ENCODE peak calls at places on chromosomes 6 and 20, in ten cellular contexts. B is type B pancreatic cell, Z is GM06990, K is OCI-LY7, D is GM12865, A is brain microvascular endothelial cell, R is WERI-Rb-1, E is pancreas, W is cardiac fibroblast, G is endothelial cell. F is an unnamed sample.
A peak's percentile ranks its signal among the peaks of the same experiment; 100 is the strongest.

GRCh38 chr6:3175742-3176321 is 18.5 kb upstream of the TUBB2A start:
- DNase-seq in Z (no peak), E (no peak), A (no peak), K (no peak), W (no peak), D (no peak), R (no peak), B (no peak), G (no peak), F (no peak)

GRCh38 chr20:35828916-35829315 is 57.1 kb downstream of the PHF20 start:
- DNase-seq in W (no peak), A (no peak), G (no peak), E (no peak), B (no peak), D (no peak), K (no peak), R (no peak), Z (no peak), F (no peak)

GRCh38 chr6:30684386-30685156 is 1.9 kb downstream of the PPP1R18 start:
- DNase-seq in G (peak; percentile 48), D (peak; percentile 71), K (peak; percentile 71), W (peak; percentile 62), R (no peak), Z (peak; percentile 36), E (no peak), A (no peak), B (no peak), F (no peak)

GRCh38 chr6:45951771-45952529 is 63.7 kb downstream of the CLIC5 start:
- DNase-seq in K (no peak), W (no peak), Z (no peak), G (no peak), R (no peak), B (no peak), A (no peak), D (no peak), E (no peak), F (no peak)

GRCh38 chr6:90286884-90287488 is 9.7 kb downstream of the BACH2 start:
- DNase-seq in A (peak; percentile 41), K (peak; percentile 89), R (peak; percentile 83), W (peak; percentile 58), Z (no peak), B (no peak), E (no peak), D (peak; percentile 67), G (peak; percentile 57), F (no peak)

GRCh38 chr6:16332175-16332542 is 93.8 kb downstream of the GMPR start:
- DNase-seq in A (peak; percentile 66), Z (peak; percentile 62), W (peak; percentile 82), E (peak; percentile 53), K (peak; percentile 68), R (peak; percentile 91), G (peak; percentile 83), B (peak; percentile 80), D (peak; percentile 92), F (peak; percentile 91)

GRCh38 chr6:167689751-167690150 is 137.0 kb upstream of the AFDN start:
- DNase-seq in G (no peak), K (no peak), D (no peak), W (no peak), A (no peak), Z (no peak), B (no peak), R (no peak), E (no peak), F (no peak)

GRCh38 chr6:131949909-131950766 is 1.0 kb downstream of the CCN2 start:
- DNase-seq in W (peak; percentile 95), E (peak; percentile 71), Z (peak; percentile 5), A (peak; percentile 98), R (peak; percentile 58), G (peak; percentile 83), B (peak; percentile 84), D (no peak), K (no peak), F (peak; percentile 91)

GRCh38 chr6:166553563-166554271 is 32.8 kb downstream of the RAMACL start:
- DNase-seq in G (no peak), B (no peak), W (peak; percentile 94), K (no peak), Z (no peak), E (no peak), D (no peak), R (no peak), A (peak; percentile 95), F (no peak)

GRCh38 chr20:55095745-55096450 is 620.5 kb downstream of the DOK5 start:
- DNase-seq in R (no peak), K (no peak), A (no peak), W (no peak), B (no peak), Z (no peak), D (no peak), G (no peak), E (no peak), F (no peak)

GRCh38 chr6:100622907-100623692 is 158.4 kb upstream of the SIM1 start:
- DNase-seq in B (no peak), R (no peak), D (no peak), W (peak; percentile 68), K (no peak), E (no peak), Z (no peak), A (peak; percentile 43), G (no peak), F (no peak)

GRCh38 chr6:80520195-80520594 is 413.7 kb downstream of the BCKDHB start:
- DNase-seq in W (peak; percentile 81), B (no peak), E (no peak), G (no peak), D (no peak), R (no peak), Z (peak; percentile 3), K (no peak), A (no peak), F (no peak)

GRCh38 chr6:145903356-145904102 is 60.6 kb downstream of the SHPRH start:
- DNase-seq in E (no peak), B (no peak), K (no peak), G (no peak), A (peak; percentile 24), D (no peak), Z (no peak), R (no peak), W (peak; percentile 30), F (no peak)

GRCh38 chr6:68279793-68280557 is 355.1 kb upstream of the ADGRB3 start:
- DNase-seq in E (no peak), B (no peak), A (peak; percentile 45), D (no peak), R (no peak), K (no peak), Z (no peak), W (peak; percentile 46), G (no peak), F (no peak)

GRCh38 chr20:36094497-36094896 is 60.0 kb upstream of the EPB41L1 start:
- DNase-seq in W (peak; percentile 42), A (no peak), Z (no peak), B (no peak), K (no peak), D (no peak), R (no peak), E (no peak), G (peak; percentile 10), F (no peak)

GRCh38 chr6:107866606-107867301 is 42.6 kb upstream of the SCML4 start:
- DNase-seq in A (peak; percentile 38), B (no peak), D (peak; percentile 34), Z (peak; percentile 20), R (no peak), K (peak; percentile 57), W (peak; percentile 66), G (peak; percentile 17), E (no peak), F (no peak)

GRCh38 chr6:133682506-133683290 is 206.2 kb upstream of the TCF21 start:
- DNase-seq in R (no peak), E (no peak), Z (no peak), B (no peak), G (no peak), D (no peak), A (no peak), W (peak; percentile 27), K (no peak), F (no peak)

DNA sequence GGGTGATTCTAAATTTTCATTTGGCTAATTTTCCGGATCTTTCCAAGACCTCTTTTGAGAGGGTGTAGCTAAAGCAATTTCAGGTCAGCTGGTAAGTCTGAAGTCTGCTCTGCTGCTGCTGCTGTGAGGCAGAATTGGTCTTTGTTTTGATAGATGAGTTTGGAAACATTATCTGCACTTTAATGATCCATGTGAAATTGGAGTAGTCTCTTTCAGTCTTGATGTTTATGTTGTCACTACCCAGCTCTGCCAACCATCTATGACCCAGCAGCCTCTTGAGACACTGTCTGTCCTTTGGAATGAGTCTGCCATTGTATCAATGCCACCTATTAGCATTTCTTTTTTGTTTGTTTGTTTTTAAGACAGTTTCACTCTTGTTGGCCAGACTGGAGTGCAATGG is 44.1 kb downstream of the TXNDC5 start:
- DNase-seq in Z (no peak), D (no peak), E (no peak), W (no peak), A (no peak), B (no peak), G (no peak), K (no peak), R (no peak), F (no peak)
- TF ChIP-seq CTCF in Z (no peak), D (no peak), E (no peak), W (no peak), A (no peak), B (no peak), G (no peak), K (no peak), R (no peak), F (no peak)

DNA sequence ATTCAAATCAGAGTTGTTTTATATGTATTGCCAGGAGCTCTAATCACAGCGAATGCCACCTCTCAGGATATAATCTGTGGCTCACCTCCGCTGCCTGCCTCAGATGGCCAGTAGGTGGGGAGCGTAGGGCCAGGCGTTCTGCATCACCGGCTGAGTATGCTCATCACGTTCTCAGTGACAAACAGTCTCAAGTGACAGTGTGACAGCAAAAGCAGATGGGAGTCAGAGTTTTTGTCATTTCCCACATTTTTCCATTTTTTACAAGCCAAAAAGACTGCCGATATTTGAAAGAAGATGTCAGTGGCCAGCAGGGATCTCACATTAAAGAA is 208.7 kb downstream of the ALDH8A1 start:
- DNase-seq in R (peak; percentile 37), B (no peak), Z (no peak), E (no peak), K (peak; percentile 9), W (no peak), A (no peak), G (peak; percentile 7), D (peak; percentile 3), F (no peak)
- TF ChIP-seq CTCF in R (peak; percentile 62), B (peak; percentile 54), Z (peak; percentile 26), E (no peak), K (peak; percentile 46), W (peak; percentile 14), A (peak; percentile 38), G (no peak), D (peak; percentile 9), F (no peak)

DNA sequence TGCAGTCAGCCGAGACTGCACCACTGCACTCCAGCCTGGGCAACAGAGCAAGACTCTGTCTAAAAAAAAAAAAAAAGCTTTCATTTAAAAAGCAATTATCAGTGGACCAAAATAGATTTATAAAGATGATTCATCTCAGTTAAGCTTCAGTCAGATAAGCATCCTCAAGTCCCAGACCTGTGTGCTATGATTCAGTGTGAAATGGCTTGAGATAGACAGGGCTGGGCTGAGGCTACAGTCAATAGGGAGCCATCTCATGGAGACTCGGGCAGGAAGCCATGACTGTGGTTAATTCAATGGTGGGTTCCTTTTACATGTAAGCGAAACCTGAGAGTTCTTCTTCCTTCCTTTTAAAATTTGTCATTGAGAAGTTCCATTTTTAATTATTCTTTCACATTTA is 276.0 kb downstream of the TFAP2A start:
- DNase-seq in W (no peak), K (no peak), G (no peak), D (peak; percentile 21), Z (peak; percentile 1), E (no peak), R (no peak), A (peak; percentile 88), B (no peak), F (no peak)
- TF ChIP-seq CTCF in W (no peak), K (no peak), G (no peak), D (no peak), Z (no peak), E (no peak), R (no peak), A (no peak), B (no peak), F (no peak)

GRCh38 chr6:148649454-148649963 is 97.3 kb upstream of the UST start:
- DNase-seq in A (no peak), B (no peak), W (no peak), G (no peak), D (no peak), R (no peak), K (no peak), Z (no peak), E (no peak), F (no peak)
- TF ChIP-seq CTCF in A (no peak), B (no peak), W (no peak), G (no peak), D (no peak), R (no peak), K (no peak), Z (no peak), E (no peak), F (no peak)